ENCODE peak calls at places on chromosomes 5 and 9, in eight cellular contexts. O is CD4-positive, CD25-positive, alpha-beta regulatory T cell; B is PC-3; J is A549; F is fibroblast of lung; I is breast epithelium; W is gastrocnemius medialis; S is pancreas. M is an unnamed sample. For H3K9me3, the result is how much of the 10 kb centered on the place peaks cover.

GRCh38 chr5:109690456-109691247 is 925 bp downstream of the MAN2A1 start:
- DNase-seq in O (peak), B (peak), J (peak), F (peak), I (peak), W (peak), S (peak), M (peak)

GRCh38 chr5:132020568-132021339 is 9.3 kb upstream of the ACSL6 start:
- DNase-seq in O (no peak), B (peak), J (no peak), F (no peak), I (no peak), W (no peak), S (no peak), M (no peak)

GRCh38 chr5:65809817-65810531 is 88.0 kb downstream of the NLN start:
- DNase-seq in O (no peak), B (peak), J (peak), F (peak), I (no peak), W (no peak), S (no peak), M (peak)

GRCh38 chr9:137402752-137403151 is 20.2 kb downstream of the EXD3 start:
- DNase-seq in O (no peak), B (no peak), J (no peak), F (no peak), I (no peak), W (no peak), S (no peak), M (no peak)

GRCh38 chr9:110427497-110428104 is 89.9 kb upstream of the TXNDC8 start:
- DNase-seq in O (no peak), B (peak), J (peak), F (peak), I (no peak), W (no peak), S (peak), M (peak)

GRCh38 chr5:132298305-132298704 is 4.1 kb downstream of the SLC22A4 start:
- DNase-seq in O (no peak), B (no peak), J (no peak), F (no peak), I (no peak), W (no peak), S (no peak), M (peak)

GRCh38 chr9:18739127-18739526 is 265.2 kb downstream of the ADAMTSL1 start:
- DNase-seq in O (no peak), B (no peak), J (no peak), F (no peak), I (no peak), W (no peak), S (no peak), M (no peak)

GRCh38 chr9:71202931-71203330 is 81.5 kb upstream of the TRPM3 start:
- DNase-seq in O (no peak), B (no peak), J (no peak), F (peak), I (no peak), W (no peak), S (no peak), M (no peak)

GRCh38 chr9:125608488-125609224 is 98.4 kb downstream of the MAPKAP1 start:
- DNase-seq in O (no peak), B (no peak), J (no peak), F (peak), I (no peak), W (no peak), S (no peak), M (no peak)

GRCh38 chr5:177476531-177477233 is 3.2 kb upstream of the DBN1 start:
- DNase-seq in O (no peak), B (no peak), J (no peak), F (peak), I (no peak), W (no peak), S (no peak), M (peak)

GRCh38 chr5:110884005-110884404 is 145.2 kb downstream of the SLC25A46 start:
- DNase-seq in O (no peak), B (peak), J (no peak), F (peak), I (no peak), W (no peak), S (no peak), M (peak)

GRCh38 chr9:134366223-134367031 is 40.2 kb downstream of the RXRA start:
- DNase-seq in O (no peak), B (peak), J (peak), F (peak), I (peak), W (peak), S (peak), M (peak)

GRCh38 chr5:172361566-172362238 is 78.1 kb upstream of the UBTD2 start:
- DNase-seq in O (no peak), B (peak), J (peak), F (peak), I (no peak), W (peak), S (no peak), M (peak)

DNA sequence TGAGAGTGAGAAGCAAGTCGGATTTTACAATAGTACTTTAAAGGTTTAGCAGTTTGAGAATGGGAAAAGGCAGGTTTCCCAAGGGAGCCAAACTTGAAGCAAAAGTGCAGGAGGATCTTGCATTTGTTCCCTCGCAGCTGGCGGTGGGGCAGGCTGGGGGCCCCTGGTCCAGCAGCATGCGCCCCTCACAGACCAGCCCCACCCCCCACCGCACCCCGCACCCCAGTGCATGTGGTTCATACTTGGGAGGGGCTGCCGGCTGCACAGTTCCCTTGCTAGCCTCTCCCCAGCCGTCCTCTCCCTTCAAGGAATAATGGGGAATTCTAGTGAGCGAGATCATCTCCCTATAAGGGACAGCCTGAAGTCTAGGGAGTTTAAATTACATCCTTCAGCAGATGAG is 273.1 kb upstream of the IRX2 start:
- DNase-seq in O (no peak), B (no peak), J (no peak), F (no peak), I (no peak), W (no peak), S (no peak), M (no peak)
- H3K9me3 ChIP-seq in O (under half), B (under half), J (under half), F (under half), I (under half), W (under half), S (under half), M (under half)

GRCh38 chr5:150901446-150901845 is 3.3 kb downstream of the ZNF300 start:
- DNase-seq in O (no peak), B (no peak), J (no peak), F (no peak), I (no peak), W (no peak), S (no peak), M (no peak)
- H3K9me3 ChIP-seq in O (half or more), B (half or more), J (half or more), F (under half), I (under half), W (under half), S (under half), M (half or more)

GRCh38 chr5:141392429-141393198 is at the start of gene PCDHGA8:
- DNase-seq in O (no peak), B (no peak), J (peak), F (no peak), I (no peak), W (no peak), S (no peak), M (no peak)
- H3K9me3 ChIP-seq in O (under half), B (under half), J (half or more), F (under half), I (half or more), W (under half), S (under half), M (half or more)

GRCh38 chr5:5025098-5025773 is 114.9 kb upstream of the ADAMTS16 start:
- DNase-seq in O (no peak), B (no peak), J (no peak), F (no peak), I (no peak), W (no peak), S (no peak), M (no peak)

GRCh38 chr5:5025774-5026406 is 114.2 kb upstream of the ADAMTS16 start:
- DNase-seq in O (no peak), B (peak), J (peak), F (no peak), I (no peak), W (no peak), S (no peak), M (no peak)

GRCh38 chr5:5021436-5021835 is 118.7 kb upstream of the ADAMTS16 start:
- DNase-seq in O (no peak), B (no peak), J (no peak), F (no peak), I (no peak), W (no peak), S (no peak), M (no peak)

GRCh38 chr5:5031665-5032064 is 108.5 kb upstream of the ADAMTS16 start:
- DNase-seq in O (no peak), B (no peak), J (no peak), F (no peak), I (no peak), W (no peak), S (no peak), M (no peak)

GRCh38 chr5:5026407-5026780 is 113.7 kb upstream of the ADAMTS16 start:
- DNase-seq in O (no peak), B (peak), J (no peak), F (no peak), I (no peak), W (no peak), S (no peak), M (no peak)
- H3K9me3 ChIP-seq in O (under half), B (under half), J (under half), F (under half), I (under half), W (under half), S (under half), M (under half)

GRCh38 chr9:123238364-123238763 is 30.0 kb downstream of the STRBP start:
- DNase-seq in O (no peak), B (no peak), J (no peak), F (no peak), I (no peak), W (peak), S (no peak), M (no peak)
- H3K9me3 ChIP-seq in O (under half), B (under half), J (under half), F (under half), I (under half), W (under half), S (under half), M (under half)

M was measured in adipocyte.